ENCODE peak calls at places on chromosomes 13 and 19, in five cellular contexts. One of them, this sample, is unnamed.

GRCh38 chr19:16363133-16363851 is 38.7 kb downstream of the KLF2 start:
- DNase-seq in smooth muscle cell of the brain vasculature: no peak
- DNase-seq in anterior cingulate cortex: no peak
- DNase-seq in activated naive CD4-positive, alpha-beta T cell: no peak
- DNase-seq in HS-5: no peak
- DNase-seq in this sample: no peak

GRCh38 chr19:50922316-50922853 is 11.2 kb upstream of the KLK4 start:
- DNase-seq in smooth muscle cell of the brain vasculature: peak
- DNase-seq in anterior cingulate cortex: peak
- DNase-seq in activated naive CD4-positive, alpha-beta T cell: peak
- DNase-seq in HS-5: peak
- DNase-seq in this sample: peak

GRCh38 chr13:51158923-51159322 is 47.8 kb upstream of the C13orf42 start:
- DNase-seq in smooth muscle cell of the brain vasculature: no peak
- DNase-seq in anterior cingulate cortex: no peak
- DNase-seq in activated naive CD4-positive, alpha-beta T cell: no peak
- DNase-seq in HS-5: no peak
- DNase-seq in this sample: no peak

GRCh38 chr13:59691501-59692066 is 472.1 kb downstream of the DIAPH3 start:
- DNase-seq in smooth muscle cell of the brain vasculature: no peak
- DNase-seq in anterior cingulate cortex: no peak
- DNase-seq in activated naive CD4-positive, alpha-beta T cell: no peak
- DNase-seq in HS-5: no peak
- DNase-seq in this sample: no peak

GRCh38 chr13:112703935-112704633 is 14.2 kb downstream of the ATP11A start:
- DNase-seq in smooth muscle cell of the brain vasculature: no peak
- DNase-seq in anterior cingulate cortex: no peak
- DNase-seq in activated naive CD4-positive, alpha-beta T cell: no peak
- DNase-seq in HS-5: no peak
- DNase-seq in this sample: no peak

GRCh38 chr19:13978306-13978705 is 26.0 kb downstream of the DCAF15 start:
- DNase-seq in smooth muscle cell of the brain vasculature: no peak
- DNase-seq in anterior cingulate cortex: peak
- DNase-seq in activated naive CD4-positive, alpha-beta T cell: no peak
- DNase-seq in HS-5: no peak
- DNase-seq in this sample: peak

GRCh38 chr13:31036717-31037116 is 104.3 kb downstream of the TEX26 start:
- DNase-seq in smooth muscle cell of the brain vasculature: no peak
- DNase-seq in anterior cingulate cortex: no peak
- DNase-seq in activated naive CD4-positive, alpha-beta T cell: no peak
- DNase-seq in HS-5: no peak
- DNase-seq in this sample: no peak

GRCh38 chr13:99380921-99381645 is 73.9 kb upstream of the GPR183 start:
- DNase-seq in smooth muscle cell of the brain vasculature: no peak
- DNase-seq in anterior cingulate cortex: no peak
- DNase-seq in activated naive CD4-positive, alpha-beta T cell: no peak
- DNase-seq in HS-5: no peak
- DNase-seq in this sample: no peak

GRCh38 chr13:27372896-27373295 is 51.5 kb upstream of the GTF3A start:
- DNase-seq in smooth muscle cell of the brain vasculature: no peak
- DNase-seq in anterior cingulate cortex: no peak
- DNase-seq in activated naive CD4-positive, alpha-beta T cell: no peak
- DNase-seq in HS-5: no peak
- DNase-seq in this sample: no peak

GRCh38 chr19:35419046-35419445 is 29.0 kb upstream of the FFAR2 start:
- DNase-seq in smooth muscle cell of the brain vasculature: no peak
- DNase-seq in anterior cingulate cortex: no peak
- DNase-seq in activated naive CD4-positive, alpha-beta T cell: no peak
- DNase-seq in HS-5: no peak
- DNase-seq in this sample: no peak

GRCh38 chr13:34003712-34004111 is 185.8 kb downstream of the RFC3 start:
- DNase-seq in smooth muscle cell of the brain vasculature: no peak
- DNase-seq in anterior cingulate cortex: no peak
- DNase-seq in activated naive CD4-positive, alpha-beta T cell: no peak
- DNase-seq in HS-5: no peak
- DNase-seq in this sample: no peak

GRCh38 chr19:9431475-9431874 is 3.9 kb downstream of the ZNF266 start:
- DNase-seq in smooth muscle cell of the brain vasculature: no peak
- DNase-seq in anterior cingulate cortex: no peak
- DNase-seq in activated naive CD4-positive, alpha-beta T cell: no peak
- DNase-seq in HS-5: no peak
- DNase-seq in this sample: no peak

GRCh38 chr13:40464349-40464748 is 202.1 kb downstream of the FOXO1 start:
- DNase-seq in smooth muscle cell of the brain vasculature: no peak
- DNase-seq in anterior cingulate cortex: no peak
- DNase-seq in activated naive CD4-positive, alpha-beta T cell: no peak
- DNase-seq in HS-5: no peak
- DNase-seq in this sample: no peak

GRCh38 chr13:105063676-105064075 is 1471.8 kb downstream of the EFNB2 start:
- DNase-seq in smooth muscle cell of the brain vasculature: no peak
- DNase-seq in anterior cingulate cortex: no peak
- DNase-seq in activated naive CD4-positive, alpha-beta T cell: no peak
- DNase-seq in HS-5: no peak
- DNase-seq in this sample: no peak

GRCh38 chr19:12289790-12290065 is 5.0 kb downstream of the ZNF44 start:
- DNase-seq in smooth muscle cell of the brain vasculature: no peak
- DNase-seq in anterior cingulate cortex: no peak
- DNase-seq in activated naive CD4-positive, alpha-beta T cell: no peak
- DNase-seq in HS-5: no peak
- DNase-seq in this sample: no peak